ENCODE peak calls at places on chromosome 5, in five cellular contexts. V is A549, B is HepG2, E is K562, I is GM12878. L is an unnamed sample.

GRCh38 chr5:179549973-179550510 is 312 bp upstream of the RUFY1 start:
- DNase-seq in B (peak), I (peak), V (no peak), E (no peak), L (peak)

GRCh38 chr5:135069895-135070657 is 36.0 kb upstream of the PITX1 start:
- DNase-seq in E (no peak), B (no peak), V (no peak), I (no peak), L (no peak)

GRCh38 chr5:142182840-142183239 is 74.3 kb downstream of the NDFIP1 start:
- DNase-seq in V (no peak), E (no peak), B (no peak), I (no peak), L (peak)

GRCh38 chr5:127700237-127700766 is 2.9 kb upstream of the CCDC192 start:
- DNase-seq in B (no peak), I (no peak), V (no peak), E (no peak), L (no peak)

GRCh38 chr5:6522983-6523382 is 74.3 kb downstream of the UBE2QL1 start:
- DNase-seq in B (no peak), V (no peak), I (no peak), E (no peak), L (no peak)

GRCh38 chr5:13957032-13957645 is 12.7 kb upstream of the DNAH5 start:
- DNase-seq in E (peak), V (peak), B (peak), I (no peak), L (peak)

GRCh38 chr5:59698774-59699173 is 194.8 kb downstream of the PDE4D start:
- DNase-seq in I (no peak), E (no peak), B (no peak), V (no peak), L (no peak)

GRCh38 chr5:115214541-115214940 is 44.8 kb upstream of the TRIM36 start:
- DNase-seq in B (no peak), E (no peak), V (no peak), I (no peak), L (no peak)

GRCh38 chr5:59842999-59843398 is 50.5 kb downstream of the PDE4D start:
- DNase-seq in E (no peak), I (no peak), V (no peak), B (no peak), L (no peak)

GRCh38 chr5:143826909-143827514 is 15.1 kb downstream of the HMHB1 start:
- DNase-seq in E (no peak), B (no peak), I (peak), V (peak), L (no peak)

GRCh38 chr5:61319388-61320146 is 12.5 kb upstream of the ZSWIM6 start:
- DNase-seq in V (no peak), I (peak), B (no peak), E (no peak), L (peak)

GRCh38 chr5:181239062-181239663 is 4.5 kb downstream of the RACK1 start:
- DNase-seq in E (no peak), I (no peak), V (no peak), B (no peak), L (no peak)

GRCh38 chr5:138179277-138179857 is 455 bp downstream of the KIF20A start:
- DNase-seq in E (no peak), V (peak), B (peak), I (no peak), L (peak)

GRCh38 chr5:56019306-56020272 is 24.8 kb upstream of the IL6ST start:
- DNase-seq in B (no peak), V (no peak), I (no peak), E (no peak), L (no peak)

GRCh38 chr5:111389390-111390082 is 122.8 kb downstream of the STARD4 start:
- DNase-seq in V (no peak), E (no peak), I (no peak), B (no peak), L (no peak)

GRCh38 chr5:131252824-131253171 is 11.1 kb upstream of the CDC42SE2 start:
- DNase-seq in I (peak), B (no peak), E (no peak), V (no peak), L (no peak)

GRCh38 chr5:176887252-176887849 is 11.8 kb downstream of the HK3 start:
- DNase-seq in B (no peak), V (no peak), E (no peak), I (no peak), L (peak)

GRCh38 chr5:8633259-8633658 is 764.3 kb downstream of the MTRR start:
- DNase-seq in B (no peak), V (no peak), I (no peak), E (no peak), L (no peak)

GRCh38 chr5:60961685-60962084 is 16.7 kb downstream of the NDUFAF2 start:
- DNase-seq in B (no peak), V (no peak), I (no peak), E (no peak), L (no peak)

GRCh38 chr5:181198905-181199519 is 6.0 kb downstream of the TRIM7 start:
- DNase-seq in I (no peak), E (no peak), V (no peak), B (no peak), L (no peak)

GRCh38 chr5:31408814-31409213 is 123.1 kb downstream of the DROSHA start:
- DNase-seq in I (no peak), B (no peak), E (peak), V (no peak), L (no peak)

GRCh38 chr5:128009399-128009798 is 74.2 kb upstream of the SLC12A2 start:
- DNase-seq in I (no peak), B (no peak), E (no peak), V (no peak), L (no peak)

GRCh38 chr5:145834917-145835838 is at the start of gene PRELID2:
- DNase-seq in B (peak), I (peak), V (peak), E (peak), L (peak)

GRCh38 chr5:120532835-120533234 is 68.7 kb downstream of the PRR16 start:
- DNase-seq in E (no peak), V (peak), B (no peak), I (no peak), L (peak)

GRCh38 chr5:81165493-81166119 is 67.5 kb upstream of the CKMT2 start:
- DNase-seq in B (peak), I (no peak), V (peak), E (peak), L (peak)

GRCh38 chr5:86554638-86555037 is 63.1 kb upstream of the COX7C start:
- DNase-seq in E (no peak), B (no peak), V (no peak), I (no peak), L (no peak)

GRCh38 chr5:61746836-61747575 is 414.9 kb downstream of the ZSWIM6 start:
- DNase-seq in V (no peak), I (no peak), B (no peak), E (no peak), L (no peak)

GRCh38 chr5:141863569-141864178 is 14.5 kb downstream of the PCDH1 start:
- DNase-seq in V (no peak), B (no peak), E (no peak), I (no peak), L (no peak)

GRCh38 chr5:115737452-115737851 is 79.0 kb downstream of the CDO1 start:
- DNase-seq in V (no peak), B (no peak), E (no peak), I (no peak), L (no peak)

GRCh38 chr5:124408738-124409453 is 337.5 kb downstream of the ZNF608 start:
- DNase-seq in B (no peak), E (no peak), I (no peak), V (no peak), L (no peak)

GRCh38 chr5:5101676-5102075 is 38.5 kb upstream of the ADAMTS16 start:
- DNase-seq in B (no peak), I (no peak), V (no peak), E (no peak), L (no peak)

GRCh38 chr5:169389318-169389717 is 88.4 kb upstream of the SLIT3 start:
- DNase-seq in I (no peak), V (no peak), B (no peak), E (no peak), L (no peak)

GRCh38 chr5:5649641-5650040 is 227.2 kb downstream of the ICE1 start:
- DNase-seq in V (no peak), B (no peak), I (no peak), E (no peak), L (no peak)

GRCh38 chr5:35617060-35617434 is 616 bp upstream of the SPEF2 start:
- DNase-seq in B (no peak), I (no peak), E (no peak), V (no peak), L (no peak)
- TF ChIP-seq USF2 in B (no peak), I (no peak), E (no peak), V (no peak), L (no peak)

DNA sequence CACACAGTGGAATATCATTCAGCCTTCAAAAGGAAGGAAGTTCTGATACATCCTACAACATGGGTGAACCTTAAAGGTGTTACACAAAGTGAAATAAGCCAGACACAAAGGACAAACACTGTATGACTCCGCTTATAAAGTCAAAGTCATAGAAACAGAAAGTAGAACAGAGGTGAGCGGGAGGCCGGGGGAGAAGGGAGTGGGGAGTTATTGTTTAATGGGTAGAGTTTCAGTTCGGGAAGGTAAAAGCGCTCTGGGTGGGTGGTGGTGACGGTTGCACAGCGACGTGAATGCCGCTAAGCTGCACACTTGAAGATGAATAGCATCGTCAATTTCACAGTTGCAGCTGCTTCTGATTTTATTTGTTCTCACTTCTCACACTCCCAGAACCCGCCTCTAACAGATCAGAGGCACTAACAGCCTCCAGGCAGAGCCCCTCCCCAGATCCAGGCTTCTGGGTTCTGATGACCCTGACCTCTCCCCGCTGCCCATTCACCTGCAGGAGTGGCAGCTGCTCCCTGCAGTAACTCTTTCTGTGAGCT is 34.1 kb downstream of the BNIP1 start:
- DNase-seq in E (no peak), I (no peak), B (no peak), V (no peak), L (no peak)
- TF ChIP-seq REST in E (no peak), I (no peak), B (no peak), V (no peak), L (no peak)

DNA sequence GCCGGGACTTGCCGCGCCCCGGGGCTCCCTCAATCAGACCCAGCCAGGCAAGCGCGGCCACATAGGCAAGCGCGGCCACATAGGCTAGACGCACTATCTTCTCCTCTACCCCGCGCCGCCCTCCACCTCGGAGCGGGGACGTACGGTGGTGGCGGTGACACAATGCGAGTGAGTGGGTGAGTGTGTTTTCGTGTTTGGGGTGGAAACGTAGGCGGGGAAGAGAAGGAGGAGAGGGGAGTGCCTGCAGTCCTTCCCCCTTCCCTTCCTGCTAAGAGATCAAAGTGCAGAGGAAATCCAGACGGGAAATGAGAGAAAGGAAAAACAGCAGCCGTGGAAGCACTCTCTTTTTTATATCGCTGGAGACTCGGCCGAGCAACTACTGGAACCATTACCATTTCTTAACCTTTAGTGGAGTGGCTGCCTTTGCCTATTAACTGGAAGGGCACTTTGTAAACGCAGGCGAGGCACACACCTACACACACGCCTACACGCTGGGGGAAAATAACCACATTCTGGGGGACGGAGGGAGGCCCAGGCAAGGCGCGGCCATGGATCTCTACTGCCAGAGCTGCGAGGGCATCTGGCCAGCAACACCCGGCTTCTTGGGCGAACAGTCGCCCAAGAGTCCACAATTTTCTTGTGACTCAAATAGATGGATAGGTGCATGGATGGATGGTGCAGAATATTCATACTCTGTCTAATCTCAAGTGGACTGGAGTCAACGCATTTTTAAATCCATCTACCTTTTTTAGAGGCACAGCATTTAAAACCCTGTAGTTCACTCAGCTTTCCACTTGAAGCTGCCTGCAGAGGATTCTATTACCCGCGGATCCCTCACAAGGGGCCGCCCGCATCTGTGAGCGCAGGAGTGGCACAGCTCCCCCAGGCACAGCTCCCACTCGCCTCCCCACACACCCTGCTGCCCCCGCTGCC is 2.1 kb downstream of the EDIL3 start:
- DNase-seq in I (no peak), E (no peak), V (no peak), B (no peak), L (peak)
- TF ChIP-seq USF2 in I (no peak), E (no peak), V (no peak), B (no peak), L (no peak)

GRCh38 chr5:39193553-39194465 is 25.6 kb downstream of the FYB1 start:
- DNase-seq in I (no peak), E (no peak), B (no peak), V (no peak), L (no peak)
- TF ChIP-seq REST in I (no peak), E (no peak), B (no peak), V (no peak), L (no peak)

GRCh38 chr5:88734983-88735382 is 148.0 kb downstream of the MEF2C start:
- DNase-seq in E (no peak), B (no peak), I (peak), V (no peak), L (no peak)
- TF ChIP-seq USF2 in E (no peak), B (no peak), I (no peak), V (no peak), L (no peak)

DNA sequence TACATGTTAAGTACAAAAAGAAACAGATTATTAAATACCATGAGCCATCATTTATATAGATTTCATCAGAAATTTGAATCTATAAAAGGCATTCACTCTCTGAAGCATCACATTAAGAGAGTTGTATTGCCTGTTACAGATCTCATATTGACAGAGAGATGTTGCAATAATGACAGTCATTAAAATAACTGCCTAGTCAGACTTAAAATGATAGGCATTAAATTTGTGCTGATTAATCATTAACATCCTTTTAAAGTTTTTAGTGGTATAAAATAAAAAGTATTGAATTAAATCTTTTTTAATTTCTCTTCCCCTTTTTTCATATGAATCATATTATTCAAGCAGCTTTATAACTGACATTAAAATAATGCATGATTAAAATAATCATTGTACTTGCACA is 404.9 kb upstream of the FAM174A start:
- DNase-seq in B (no peak), E (no peak), V (no peak), I (no peak), L (no peak)
- TF ChIP-seq REST in B (no peak), E (no peak), V (no peak), I (no peak), L (no peak)

GRCh38 chr5:65651144-65651543 is 26.3 kb downstream of the SHLD3 start:
- DNase-seq in B (peak), E (no peak), V (no peak), I (no peak), L (no peak)

GRCh38 chr5:65646938-65647337 is 22.1 kb downstream of the SHLD3 start:
- DNase-seq in V (no peak), E (no peak), B (no peak), I (no peak), L (no peak)

DNA sequence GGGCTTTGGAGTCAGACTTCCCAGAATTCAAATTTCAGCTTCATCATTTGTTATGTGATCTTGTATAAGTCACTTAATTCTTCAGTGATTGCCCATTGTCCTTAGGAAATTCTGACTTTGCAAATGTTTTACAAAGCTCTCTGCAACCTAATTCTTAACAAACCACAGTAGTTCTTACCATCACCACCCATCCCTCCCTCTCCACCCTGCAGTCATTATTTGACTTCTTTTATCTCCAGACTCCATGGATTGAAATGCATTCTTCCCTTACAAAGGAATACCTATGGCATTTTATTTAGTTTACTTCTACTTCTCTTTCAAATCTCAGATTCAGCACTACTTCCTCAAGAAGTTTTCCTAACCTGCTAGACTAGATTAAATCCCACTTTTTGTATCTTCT is 23.1 kb downstream of the SHLD3 start:
- DNase-seq in I (no peak), V (no peak), B (no peak), E (no peak), L (no peak)
- TF ChIP-seq USF2 in I (no peak), V (no peak), B (no peak), E (no peak), L (no peak)

GRCh38 chr5:178279723-178280438 is 47.3 kb upstream of the PHYKPL start:
- DNase-seq in V (peak), B (peak), E (peak), I (no peak), L (peak)

GRCh38 chr5:178277866-178278265 is 45.3 kb upstream of the PHYKPL start:
- DNase-seq in I (no peak), E (no peak), V (no peak), B (no peak), L (no peak)

GRCh38 chr5:178279026-178279722 is 46.6 kb upstream of the PHYKPL start:
- DNase-seq in E (no peak), B (no peak), V (no peak), I (no peak), L (no peak)

GRCh38 chr5:178277346-178277745 is 44.7 kb upstream of the PHYKPL start:
- DNase-seq in V (no peak), I (no peak), E (no peak), B (no peak), L (no peak)

GRCh38 chr5:178278358-178279023 is 45.9 kb upstream of the PHYKPL start:
- DNase-seq in V (no peak), I (no peak), B (no peak), E (no peak), L (peak)
- TF ChIP-seq REST in V (no peak), I (no peak), B (no peak), E (no peak), L (no peak)